ENCODE peak calls at places on chromosomes 11 and 22, in six cellular contexts. D, J, C, B, M and E are unnamed samples.

GRCh38 chr22:49007013-49007653 is 820.5 kb downstream of the BRD1 start:
- DNase-seq in D (no peak), J (no peak), C (no peak), B (peak; percentile 1), M (no peak), E (no peak)

GRCh38 chr11:76577199-76577920 is 93.2 kb downstream of the LRRC32 start:
- DNase-seq in D (no peak), J (peak; percentile 93), C (no peak), B (no peak), M (peak; percentile 96), E (no peak)

GRCh38 chr11:65551572-65552398 is 6.4 kb downstream of the LTBP3 start:
- DNase-seq in D (peak; percentile 41), J (peak; percentile 43), C (peak; percentile 74), B (peak; percentile 77), M (no peak), E (no peak)

GRCh38 chr22:22060200-22061084 is 77.9 kb upstream of the TOP3B start:
- DNase-seq in D (no peak), J (peak; percentile 28), C (peak; percentile 46), B (peak; percentile 71), M (peak; percentile 16), E (no peak)

GRCh38 chr11:44600739-44601416 is 35.4 kb downstream of the CD82 start:
- DNase-seq in D (no peak), J (no peak), C (no peak), B (no peak), M (no peak), E (no peak)

GRCh38 chr11:120357620-120358019 is 21.4 kb downstream of the ARHGEF12 start:
- DNase-seq in D (no peak), J (no peak), C (no peak), B (no peak), M (no peak), E (no peak)

GRCh38 chr11:71286701-71287643 is 34.6 kb upstream of the SHANK2 start:
- DNase-seq in D (no peak), J (peak; percentile 99), C (no peak), B (no peak), M (peak; percentile 91), E (peak; percentile 57)

GRCh38 chr11:67563354-67564114 is 20.1 kb upstream of the GSTP1 start:
- DNase-seq in D (no peak), J (peak; percentile 94), C (no peak), B (no peak), M (peak; percentile 95), E (no peak)

GRCh38 chr22:22576244-22576988 is 17.4 kb upstream of the PRAME start:
- DNase-seq in D (no peak), J (peak; percentile 54), C (peak; percentile 34), B (peak; percentile 35), M (peak; percentile 33), E (no peak)

GRCh38 chr11:64526356-64526755 is 64.7 kb upstream of the SLC22A12 start:
- DNase-seq in D (no peak), J (no peak), C (no peak), B (no peak), M (no peak), E (no peak)

GRCh38 chr22:29824677-29825076 is 13.4 kb downstream of the ASCC2 start:
- DNase-seq in D (no peak), J (no peak), C (no peak), B (no peak), M (no peak), E (no peak)

GRCh38 chr22:44335903-44336803 is 23.4 kb upstream of the SHISAL1 start:
- DNase-seq in D (no peak), J (no peak), C (no peak), B (no peak), M (no peak), E (no peak)

GRCh38 chr11:64131657-64132387 is 34.1 kb downstream of the MACROD1 start:
- DNase-seq in D (no peak), J (no peak), C (no peak), B (no peak), M (no peak), E (no peak)

GRCh38 chr11:12721816-12722604 is 47.8 kb downstream of the TEAD1 start:
- DNase-seq in D (no peak), J (no peak), C (no peak), B (no peak), M (no peak), E (no peak)